ENCODE peak calls at places on chromosomes 11 and 22, in seven cellular contexts. X is HCT116, I is HepG2, C is SK-N-SH, N is K562, J is GM12878, O is H1. Q is an unnamed sample.

GRCh38 chr11:92340839-92341238 is 116.2 kb downstream of the FAT3 start:
- DNase-seq in I (peak), J (no peak), C (peak), X (no peak), O (peak), N (peak), Q (no peak)

GRCh38 chr11:30128269-30128932 is 102.4 kb upstream of the FSHB start:
- DNase-seq in C (peak), I (peak), N (peak), J (no peak), X (peak), O (no peak), Q (peak)

GRCh38 chr11:2777396-2777795 is 77.6 kb upstream of the KCNQ1OT1 start:
- DNase-seq in C (no peak), X (no peak), J (no peak), O (no peak), I (no peak), N (no peak), Q (no peak)

GRCh38 chr22:38656256-38657148 is at the start of the genes CBY1 and FAM227A:
- DNase-seq in O (peak), J (peak), C (peak), I (peak), N (peak), X (peak), Q (peak)

GRCh38 chr11:33000181-33000580 is 15.5 kb upstream of the DEPDC7 start:
- DNase-seq in N (no peak), I (no peak), J (no peak), X (no peak), C (no peak), O (no peak), Q (no peak)

GRCh38 chr22:44404341-44405020 is 91.7 kb upstream of the SHISAL1 start:
- DNase-seq in C (no peak), O (no peak), N (no peak), I (no peak), X (no peak), J (no peak), Q (no peak)

GRCh38 chr11:59560702-59561469 is 49.5 kb downstream of the OR4D9 start:
- DNase-seq in N (peak), I (peak), C (peak), O (peak), X (peak), J (peak), Q (peak)

GRCh38 chr11:47247502-47247901 is 1.1 kb downstream of the ACP2 start:
- DNase-seq in C (peak), O (no peak), X (no peak), J (no peak), N (no peak), I (no peak), Q (no peak)

GRCh38 chr22:48710410-48710809 is 1117.3 kb downstream of the BRD1 start:
- DNase-seq in J (no peak), N (no peak), C (no peak), I (no peak), X (no peak), O (no peak), Q (no peak)

GRCh38 chr11:122207921-122208764 is 92.1 kb upstream of the BLID start:
- DNase-seq in O (no peak), N (no peak), J (no peak), C (no peak), X (no peak), I (no peak), Q (no peak)

GRCh38 chr11:47005441-47005840 is 68.9 kb downstream of the CSTPP1 start:
- DNase-seq in C (no peak), I (peak), O (no peak), N (no peak), J (no peak), X (no peak), Q (no peak)

GRCh38 chr11:134482128-134482527 is 70.1 kb upstream of the B3GAT1 start:
- DNase-seq in C (no peak), X (no peak), N (no peak), O (no peak), J (no peak), I (no peak), Q (no peak)

GRCh38 chr22:45758603-45759002 is 87.0 kb downstream of the ATXN10 start:
- DNase-seq in I (no peak), X (no peak), N (no peak), C (no peak), O (no peak), J (no peak), Q (peak)

DNA sequence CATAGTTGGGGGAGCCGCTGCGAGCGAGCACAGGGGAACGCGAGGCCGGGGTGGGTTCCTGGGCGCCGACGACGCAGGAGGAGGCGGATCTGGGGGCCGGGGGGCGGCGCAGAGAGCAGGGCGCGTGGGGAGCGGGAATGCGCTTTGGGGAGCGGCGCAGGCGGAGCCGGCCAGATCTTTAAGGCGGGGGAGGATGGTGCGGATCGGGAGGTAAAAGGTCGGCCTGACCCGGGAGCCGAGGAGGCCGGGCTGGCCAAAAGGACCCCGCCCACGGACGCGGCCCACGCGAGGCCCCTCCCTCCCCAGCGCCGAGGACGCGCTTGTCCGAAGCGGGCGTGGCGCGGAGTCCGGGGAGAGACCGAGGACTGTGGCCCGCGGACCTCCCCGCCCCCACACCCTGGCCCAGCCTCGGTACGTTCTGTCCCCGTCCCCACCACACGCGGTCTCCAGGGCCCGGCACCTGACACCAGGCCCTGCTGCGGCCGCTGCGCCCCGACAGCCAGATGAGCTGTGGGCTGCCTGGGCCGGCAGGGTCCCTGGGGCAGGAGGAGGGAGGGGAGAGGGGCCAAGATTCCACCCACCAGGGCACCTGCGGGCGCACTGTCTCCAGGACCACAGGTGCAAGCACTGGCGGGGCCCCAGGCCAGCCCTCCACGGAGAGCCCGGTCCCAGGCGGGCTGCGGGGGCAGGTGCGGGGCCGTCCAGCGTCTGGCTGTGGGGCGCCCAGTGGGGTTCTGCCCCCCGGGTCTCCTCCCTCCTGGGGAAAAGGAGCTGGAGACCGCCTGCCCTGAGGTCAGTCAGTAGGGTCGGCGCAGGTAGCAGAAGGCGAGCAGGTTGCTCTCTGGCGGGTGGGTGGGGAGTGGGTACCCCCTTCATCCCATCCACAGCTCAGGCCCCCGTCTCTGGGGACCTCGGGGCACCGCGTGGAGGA is 10.9 kb downstream of the PIM3 start:
- DNase-seq in C (peak), O (peak), N (peak), J (no peak), X (no peak), I (no peak), Q (peak)
- TF ChIP-seq JUND in C (no peak), O (no peak), N (no peak), J (no peak), X (no peak), I (no peak), Q (no peak)

GRCh38 chr11:113496026-113496651 is 20.9 kb upstream of the DRD2 start:
- DNase-seq in N (no peak), C (no peak), X (no peak), O (no peak), I (no peak), J (no peak), Q (no peak)

GRCh38 chr11:113494021-113494420 is 18.8 kb upstream of the DRD2 start:
- DNase-seq in I (no peak), O (no peak), X (no peak), N (no peak), J (no peak), C (no peak), Q (no peak)

GRCh38 chr11:113488931-113489351 is 13.7 kb upstream of the DRD2 start:
- DNase-seq in C (no peak), X (no peak), J (no peak), I (no peak), O (no peak), N (no peak), Q (no peak)

GRCh38 chr11:113487622-113488021 is 12.4 kb upstream of the DRD2 start:
- DNase-seq in X (no peak), C (no peak), N (no peak), O (no peak), J (no peak), I (no peak), Q (no peak)

DNA sequence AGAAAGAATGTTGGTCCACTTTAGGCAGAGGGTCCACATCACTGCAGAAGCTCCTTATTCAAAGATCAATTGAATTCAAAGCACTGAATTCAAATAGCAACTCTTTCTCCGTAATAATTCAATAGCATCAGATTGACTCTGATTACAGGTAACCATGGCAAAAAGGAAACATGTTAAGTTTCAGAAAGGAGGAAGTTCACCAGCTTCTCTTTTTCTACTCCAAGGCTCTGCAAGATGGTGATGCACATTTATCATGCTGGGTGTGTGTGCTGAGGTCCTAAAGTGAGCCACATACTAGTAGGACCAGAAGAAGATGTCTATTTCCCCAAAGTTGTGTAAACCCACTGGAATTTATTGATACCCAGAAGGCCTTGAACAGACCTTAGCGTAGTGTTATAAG is 18.0 kb upstream of the DRD2 start:
- DNase-seq in I (no peak), N (no peak), O (no peak), C (no peak), X (no peak), J (no peak), Q (no peak)
- TF ChIP-seq JUND in I (no peak), N (no peak), O (no peak), C (no peak), X (no peak), J (no peak), Q (no peak)

DNA sequence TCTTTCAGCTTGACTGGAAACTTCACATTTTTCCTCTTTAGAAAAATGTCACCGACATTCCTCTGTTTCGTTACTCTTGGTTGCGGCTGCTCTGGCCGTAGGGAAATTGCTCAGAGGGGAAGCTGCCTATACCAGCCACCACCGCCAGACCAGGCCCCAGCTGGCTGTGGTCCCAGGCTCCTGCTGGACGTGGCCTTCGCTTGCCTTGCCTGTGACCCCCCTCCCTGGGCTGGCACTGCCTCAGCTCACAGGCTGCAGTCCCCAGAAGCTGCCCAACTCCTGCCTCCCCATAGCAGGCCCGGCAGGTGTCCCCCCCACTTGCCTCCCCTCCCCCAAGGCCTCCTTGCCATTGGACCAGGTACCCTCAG is 197.7 kb downstream of the MN1 start:
- DNase-seq in I (no peak), C (peak), N (no peak), X (no peak), J (no peak), O (no peak), Q (no peak)
- TF ChIP-seq JUND in I (no peak), C (no peak), N (no peak), X (no peak), J (no peak), O (no peak), Q (no peak)

GRCh38 chr11:100563541-100564280 is 123.4 kb upstream of the ARHGAP42 start:
- DNase-seq in O (no peak), X (no peak), J (no peak), N (no peak), C (no peak), I (no peak), Q (no peak)
- TF ChIP-seq JUND in O (no peak), X (no peak), J (no peak), N (no peak), C (no peak), I (no peak), Q (no peak)

GRCh38 chr22:19663821-19664325 is 50.4 kb upstream of the SEPTIN5 start:
- DNase-seq in X (no peak), N (peak), I (no peak), O (peak), J (no peak), C (peak), Q (no peak)
- TF ChIP-seq JUND in X (no peak), N (no peak), I (no peak), O (no peak), J (no peak), C (no peak), Q (no peak)

DNA sequence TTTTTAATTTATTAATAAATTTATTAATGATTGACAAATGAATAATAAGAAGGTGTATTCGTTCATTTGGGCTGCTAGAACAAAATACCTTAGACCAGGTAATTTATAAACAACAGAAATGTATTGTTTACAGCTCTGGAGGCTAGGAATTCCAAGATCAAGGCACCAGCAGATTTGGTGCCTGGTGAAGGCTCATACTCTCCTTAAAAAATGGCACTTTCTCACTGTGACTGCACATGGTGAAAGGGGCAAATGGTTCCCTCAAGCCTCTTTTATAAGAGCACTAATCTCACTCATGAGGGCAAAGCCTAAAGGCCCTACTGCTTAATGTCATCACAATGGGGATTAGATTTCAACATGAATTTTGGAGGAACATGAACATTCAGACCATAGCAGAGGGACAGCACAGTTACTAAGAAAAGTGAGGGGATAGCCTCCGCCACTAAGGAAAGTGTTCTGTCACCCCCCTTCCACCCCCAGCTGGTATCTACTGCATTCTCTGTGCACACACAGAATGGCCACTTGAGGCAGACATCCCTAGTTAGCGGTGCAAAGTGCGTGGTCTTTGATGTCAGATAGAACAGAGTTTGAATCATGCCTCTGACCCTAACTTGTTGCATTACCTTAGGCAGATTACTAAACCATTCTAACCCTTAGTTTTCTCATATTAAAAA is 47.2 kb upstream of the CEP295 start:
- DNase-seq in X (peak), J (no peak), N (peak), C (peak), I (peak), O (no peak), Q (no peak)
- TF ChIP-seq JUND in X (no peak), J (no peak), N (no peak), C (no peak), I (no peak), O (no peak), Q (no peak)

GRCh38 chr11:19845633-19846032 is 133.0 kb downstream of the NAV2 start:
- DNase-seq in N (no peak), J (no peak), I (no peak), O (no peak), X (no peak), C (no peak), Q (no peak)

GRCh38 chr11:19844806-19845205 is 132.2 kb downstream of the NAV2 start:
- DNase-seq in C (no peak), I (no peak), X (no peak), J (no peak), N (no peak), O (no peak), Q (no peak)

GRCh38 chr11:19843106-19843505 is 130.5 kb downstream of the NAV2 start:
- DNase-seq in X (no peak), J (no peak), I (no peak), N (no peak), O (no peak), C (no peak), Q (no peak)

GRCh38 chr11:19842505-19842904 is 129.9 kb downstream of the NAV2 start:
- DNase-seq in C (no peak), J (no peak), N (no peak), O (no peak), I (no peak), X (no peak), Q (no peak)

GRCh38 chr11:19844012-19844411 is 131.4 kb downstream of the NAV2 start:
- DNase-seq in O (no peak), J (no peak), N (no peak), I (no peak), X (no peak), C (no peak), Q (no peak)
- TF ChIP-seq JUND in O (no peak), J (no peak), N (no peak), I (no peak), X (no peak), C (no peak), Q (no peak)

GRCh38 chr11:63682045-63682915 is 980 bp downstream of the RTN3 start:
- DNase-seq in O (peak), J (no peak), X (no peak), I (peak), C (peak), N (peak), Q (peak)

GRCh38 chr11:63683133-63683991 is 2.1 kb downstream of the RTN3 start:
- DNase-seq in I (no peak), C (no peak), O (no peak), N (no peak), X (no peak), J (no peak), Q (no peak)

GRCh38 chr11:63681208-63682044 is at the start of gene RTN3:
- DNase-seq in X (peak), I (peak), N (peak), C (peak), O (peak), J (peak), Q (peak)

DNA sequence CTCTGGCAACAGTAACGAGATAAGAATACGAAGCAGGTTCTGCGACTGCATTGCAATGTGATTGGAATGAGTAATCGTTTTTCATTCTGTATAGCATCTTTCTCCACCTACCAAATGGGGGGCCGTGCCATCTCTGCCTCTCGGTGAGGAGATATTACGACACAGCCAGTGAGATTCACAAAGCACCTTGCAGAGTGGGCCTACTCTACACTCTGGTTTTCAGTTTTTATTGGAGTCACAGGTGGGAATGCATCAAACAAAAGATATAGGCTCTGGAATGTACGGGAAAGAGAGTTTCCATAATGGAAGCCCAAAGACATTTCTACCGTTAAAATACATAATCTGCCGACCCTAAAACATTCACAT is 475 bp upstream of the RTN3 start:
- DNase-seq in I (no peak), X (no peak), J (no peak), N (no peak), C (peak), O (no peak), Q (no peak)
- TF ChIP-seq JUND in I (no peak), X (no peak), J (no peak), N (no peak), C (no peak), O (no peak), Q (no peak)

GRCh38 chr11:63970902-63971301 is 3.5 kb upstream of the COX8A start:
- DNase-seq in I (peak), J (no peak), O (no peak), X (no peak), C (no peak), N (no peak), Q (no peak)
- TF ChIP-seq JUND in I (no peak), J (no peak), O (no peak), X (no peak), C (no peak), N (no peak), Q (no peak)